ENCODE peak calls at places on chromosomes 7 and 10, in nine cellular contexts. B is NCI-H2029; V is T-helper 2 cell; K is activated CD4-positive, alpha-beta T cell treated with anti-CD3 and anti-CD28 coated beads for 4 hours; M is Calu3; P is activated T-helper 9 cell treated with anti-CD3 and anti-CD28 coated beads, Interleukin-2, amount 50 U/mL, for 16 hours; J is activated T-cell treated with anti-CD3 and anti-CD28 coated beads, Interleukin-2, amount 50 U/mL, for 1 hour; R is cardiac muscle cell; A is nephron progenitor cell. L is an unnamed sample.
A peak's percentile ranks its signal among the peaks of the same experiment; 100 is the strongest.

GRCh38 chr10:123395906-123396305 is 241.7 kb downstream of the BUB3 start:
- DNase-seq in K (no peak), B (no peak), V (no peak), A (no peak), P (no peak), R (no peak), J (no peak), M (no peak), L (no peak)

GRCh38 chr10:79434816-79435215 is 10.6 kb downstream of the ZCCHC24 start:
- DNase-seq in M (no peak), P (no peak), J (no peak), K (no peak), R (no peak), V (no peak), A (no peak), B (no peak), L (no peak)

GRCh38 chr7:8627322-8627721 is 193.9 kb downstream of the NXPH1 start:
- DNase-seq in M (no peak), A (no peak), P (no peak), B (peak; percentile 14), V (no peak), R (no peak), J (no peak), K (no peak), L (no peak)

GRCh38 chr10:125263551-125263950 is 103.2 kb upstream of the CTBP2 start:
- DNase-seq in V (no peak), K (no peak), R (no peak), J (no peak), P (no peak), B (no peak), A (no peak), M (peak; percentile 50), L (no peak)

GRCh38 chr7:121286186-121286585 is 42.6 kb upstream of the WNT16 start:
- DNase-seq in B (no peak), K (no peak), A (no peak), V (no peak), R (no peak), J (no peak), M (no peak), P (no peak), L (no peak)

GRCh38 chr7:44273681-44274622 is 51.4 kb downstream of the CAMK2B start:
- DNase-seq in B (no peak), R (no peak), A (no peak), V (no peak), K (no peak), M (no peak), P (no peak), J (no peak), L (no peak)

GRCh38 chr7:96629884-96630283 is 79.8 kb downstream of the SEM1 start:
- DNase-seq in J (no peak), K (no peak), M (no peak), R (no peak), V (no peak), A (no peak), P (no peak), B (peak; percentile 58), L (no peak)

GRCh38 chr10:96501985-96502384 is 11.7 kb downstream of the TLL2 start:
- DNase-seq in P (no peak), J (no peak), R (no peak), M (peak; percentile 4), V (no peak), K (no peak), B (no peak), A (no peak), L (no peak)

GRCh38 chr10:58645762-58646161 is 133.1 kb downstream of the BICC1 start:
- DNase-seq in P (no peak), A (no peak), M (no peak), B (no peak), V (no peak), R (no peak), J (no peak), K (no peak), L (no peak)